ENCODE peak calls at places on chromosomes 11 and 22, in eight cellular contexts. One of them, this sample, is unnamed. For H3K36me3, the result is how much of the 10 kb centered on the place peaks cover.

GRCh38 chr11:1853376-1854131 is 670 bp downstream of the LSP1 start:
- DNase-seq in uterus: no peak
- DNase-seq in lung: no peak
- DNase-seq in tibial artery: no peak
- DNase-seq in stomach: no peak
- DNase-seq in CD8-positive, alpha-beta T cell: no peak
- DNase-seq in thoracic aorta: no peak
- DNase-seq in breast epithelium: no peak
- DNase-seq in this sample: no peak

GRCh38 chr22:41343717-41344116 is 38.0 kb upstream of the TEF start:
- DNase-seq in uterus: no peak
- DNase-seq in lung: no peak
- DNase-seq in tibial artery: no peak
- DNase-seq in stomach: no peak
- DNase-seq in CD8-positive, alpha-beta T cell: no peak
- DNase-seq in thoracic aorta: no peak
- DNase-seq in breast epithelium: no peak
- DNase-seq in this sample: no peak

GRCh38 chr11:73980001-73980960 is 2.4 kb downstream of the UCP2 start:
- DNase-seq in uterus: no peak
- DNase-seq in lung: peak
- DNase-seq in tibial artery: peak
- DNase-seq in stomach: peak
- DNase-seq in CD8-positive, alpha-beta T cell: peak
- DNase-seq in thoracic aorta: no peak
- DNase-seq in breast epithelium: peak
- DNase-seq in this sample: no peak

GRCh38 chr11:134476435-134477021 is 64.5 kb upstream of the B3GAT1 start:
- DNase-seq in uterus: no peak
- DNase-seq in lung: no peak
- DNase-seq in tibial artery: no peak
- DNase-seq in stomach: no peak
- DNase-seq in CD8-positive, alpha-beta T cell: no peak
- DNase-seq in thoracic aorta: no peak
- DNase-seq in breast epithelium: no peak
- DNase-seq in this sample: no peak

GRCh38 chr11:13487661-13488030 is 8.2 kb downstream of the PTH start:
- DNase-seq in uterus: no peak
- DNase-seq in lung: no peak
- DNase-seq in tibial artery: no peak
- DNase-seq in stomach: no peak
- DNase-seq in CD8-positive, alpha-beta T cell: no peak
- DNase-seq in thoracic aorta: no peak
- DNase-seq in breast epithelium: no peak
- DNase-seq in this sample: no peak

GRCh38 chr22:39972656-39973055 is 12.5 kb downstream of the TMA7B start:
- DNase-seq in uterus: no peak
- DNase-seq in lung: no peak
- DNase-seq in tibial artery: no peak
- DNase-seq in stomach: no peak
- DNase-seq in CD8-positive, alpha-beta T cell: no peak
- DNase-seq in thoracic aorta: no peak
- DNase-seq in breast epithelium: no peak
- DNase-seq in this sample: no peak

GRCh38 chr11:42890773-42891172 is 421.0 kb upstream of the API5 start:
- DNase-seq in uterus: no peak
- DNase-seq in lung: no peak
- DNase-seq in tibial artery: no peak
- DNase-seq in stomach: no peak
- DNase-seq in CD8-positive, alpha-beta T cell: no peak
- DNase-seq in thoracic aorta: no peak
- DNase-seq in breast epithelium: no peak
- DNase-seq in this sample: no peak

GRCh38 chr11:111283945-111284481 is 14.3 kb upstream of the POU2AF3 start:
- DNase-seq in uterus: no peak
- DNase-seq in lung: no peak
- DNase-seq in tibial artery: no peak
- DNase-seq in stomach: peak
- DNase-seq in CD8-positive, alpha-beta T cell: no peak
- DNase-seq in thoracic aorta: no peak
- DNase-seq in breast epithelium: no peak
- DNase-seq in this sample: peak

GRCh38 chr11:3710485-3711259 is 39.5 kb upstream of the CHRNA10 start:
- DNase-seq in uterus: no peak
- DNase-seq in lung: no peak
- DNase-seq in tibial artery: no peak
- DNase-seq in stomach: no peak
- DNase-seq in CD8-positive, alpha-beta T cell: no peak
- DNase-seq in thoracic aorta: no peak
- DNase-seq in breast epithelium: no peak
- DNase-seq in this sample: no peak

GRCh38 chr11:3712274-3712673 is 41.1 kb upstream of the CHRNA10 start:
- DNase-seq in uterus: no peak
- DNase-seq in lung: no peak
- DNase-seq in tibial artery: no peak
- DNase-seq in stomach: no peak
- DNase-seq in CD8-positive, alpha-beta T cell: no peak
- DNase-seq in thoracic aorta: no peak
- DNase-seq in breast epithelium: no peak
- DNase-seq in this sample: no peak

GRCh38 chr11:3707176-3707575 is 36.0 kb upstream of the CHRNA10 start:
- DNase-seq in uterus: no peak
- DNase-seq in lung: no peak
- DNase-seq in tibial artery: no peak
- DNase-seq in stomach: no peak
- DNase-seq in CD8-positive, alpha-beta T cell: no peak
- DNase-seq in thoracic aorta: no peak
- DNase-seq in breast epithelium: no peak
- DNase-seq in this sample: no peak

DNA sequence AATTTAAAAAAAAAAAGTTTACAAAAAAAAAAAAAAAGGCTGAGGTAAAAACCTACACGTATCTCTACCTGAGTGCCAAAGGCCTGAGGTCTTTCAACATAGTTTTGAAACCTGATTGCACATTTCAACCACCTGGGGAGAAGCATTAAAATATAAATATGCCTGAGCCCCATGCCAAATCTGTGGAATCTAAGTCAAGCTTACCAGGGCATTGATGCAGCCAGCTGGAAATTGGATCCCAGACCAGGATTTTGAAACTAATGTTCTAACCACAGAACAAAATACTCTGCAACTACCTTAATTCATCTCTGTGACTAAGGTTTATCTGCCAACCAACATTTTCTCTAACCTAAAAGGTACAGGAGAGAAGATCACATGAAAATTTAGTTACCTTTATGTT is 38.8 kb upstream of the CHRNA10 start:
- DNase-seq in uterus: no peak
- DNase-seq in lung: no peak
- DNase-seq in tibial artery: no peak
- DNase-seq in stomach: no peak
- DNase-seq in CD8-positive, alpha-beta T cell: no peak
- DNase-seq in thoracic aorta: no peak
- DNase-seq in breast epithelium: peak
- DNase-seq in this sample: peak
- H3K36me3 ChIP-seq in uterus: under half
- H3K36me3 ChIP-seq in lung: under half
- H3K36me3 ChIP-seq in tibial artery: under half
- H3K36me3 ChIP-seq in stomach: half or more
- H3K36me3 ChIP-seq in CD8-positive, alpha-beta T cell: under half
- H3K36me3 ChIP-seq in thoracic aorta: under half
- H3K36me3 ChIP-seq in breast epithelium: under half
- H3K36me3 ChIP-seq in this sample: under half

DNA sequence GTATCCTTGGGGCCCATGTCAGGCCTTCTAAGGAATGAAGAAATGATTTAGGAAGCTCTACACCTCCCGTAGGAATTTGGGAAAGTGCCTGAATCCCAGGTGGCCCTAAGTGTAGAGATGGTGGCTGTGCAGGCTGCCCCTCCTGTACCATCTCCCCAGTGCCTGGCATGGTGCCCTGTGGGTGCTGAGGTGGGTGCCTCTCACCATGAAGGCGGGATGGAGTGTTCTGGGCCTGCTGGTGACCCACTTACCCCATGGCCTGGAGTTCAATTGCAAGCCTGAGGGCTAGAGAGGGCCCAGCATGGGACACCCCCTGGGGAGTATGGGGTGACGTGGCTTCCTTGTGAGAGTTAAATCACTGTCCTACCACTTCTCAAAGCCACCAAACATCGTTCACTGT is 19.8 kb downstream of the SAMM50 start:
- DNase-seq in uterus: no peak
- DNase-seq in lung: no peak
- DNase-seq in tibial artery: no peak
- DNase-seq in stomach: no peak
- DNase-seq in CD8-positive, alpha-beta T cell: no peak
- DNase-seq in thoracic aorta: no peak
- DNase-seq in breast epithelium: no peak
- DNase-seq in this sample: no peak
- H3K36me3 ChIP-seq in uterus: under half
- H3K36me3 ChIP-seq in lung: half or more
- H3K36me3 ChIP-seq in tibial artery: half or more
- H3K36me3 ChIP-seq in stomach: half or more
- H3K36me3 ChIP-seq in CD8-positive, alpha-beta T cell: half or more
- H3K36me3 ChIP-seq in thoracic aorta: half or more
- H3K36me3 ChIP-seq in breast epithelium: under half
- H3K36me3 ChIP-seq in this sample: half or more

GRCh38 chr22:42613869-42614268 is 814 bp downstream of the POLDIP3 start:
- DNase-seq in uterus: no peak
- DNase-seq in lung: no peak
- DNase-seq in tibial artery: no peak
- DNase-seq in stomach: no peak
- DNase-seq in CD8-positive, alpha-beta T cell: no peak
- DNase-seq in thoracic aorta: no peak
- DNase-seq in breast epithelium: no peak
- DNase-seq in this sample: no peak

GRCh38 chr22:42610211-42610610 is 4.5 kb downstream of the POLDIP3 start:
- DNase-seq in uterus: no peak
- DNase-seq in lung: no peak
- DNase-seq in tibial artery: no peak
- DNase-seq in stomach: peak
- DNase-seq in CD8-positive, alpha-beta T cell: no peak
- DNase-seq in thoracic aorta: no peak
- DNase-seq in breast epithelium: no peak
- DNase-seq in this sample: no peak

GRCh38 chr22:42611076-42611475 is 3.6 kb downstream of the POLDIP3 start:
- DNase-seq in uterus: no peak
- DNase-seq in lung: no peak
- DNase-seq in tibial artery: no peak
- DNase-seq in stomach: no peak
- DNase-seq in CD8-positive, alpha-beta T cell: no peak
- DNase-seq in thoracic aorta: no peak
- DNase-seq in breast epithelium: no peak
- DNase-seq in this sample: no peak

GRCh38 chr22:42614312-42615091 is at the start of gene POLDIP3:
- DNase-seq in uterus: peak
- DNase-seq in lung: peak
- DNase-seq in tibial artery: peak
- DNase-seq in stomach: peak
- DNase-seq in CD8-positive, alpha-beta T cell: peak
- DNase-seq in thoracic aorta: peak
- DNase-seq in breast epithelium: peak
- DNase-seq in this sample: peak

GRCh38 chr22:42612336-42612735 is 2.3 kb downstream of the POLDIP3 start:
- DNase-seq in uterus: no peak
- DNase-seq in lung: no peak
- DNase-seq in tibial artery: no peak
- DNase-seq in stomach: no peak
- DNase-seq in CD8-positive, alpha-beta T cell: no peak
- DNase-seq in thoracic aorta: no peak
- DNase-seq in breast epithelium: no peak
- DNase-seq in this sample: no peak
- H3K36me3 ChIP-seq in uterus: under half
- H3K36me3 ChIP-seq in lung: under half
- H3K36me3 ChIP-seq in tibial artery: under half
- H3K36me3 ChIP-seq in stomach: under half
- H3K36me3 ChIP-seq in CD8-positive, alpha-beta T cell: under half
- H3K36me3 ChIP-seq in thoracic aorta: under half
- H3K36me3 ChIP-seq in breast epithelium: under half
- H3K36me3 ChIP-seq in this sample: under half

DNA sequence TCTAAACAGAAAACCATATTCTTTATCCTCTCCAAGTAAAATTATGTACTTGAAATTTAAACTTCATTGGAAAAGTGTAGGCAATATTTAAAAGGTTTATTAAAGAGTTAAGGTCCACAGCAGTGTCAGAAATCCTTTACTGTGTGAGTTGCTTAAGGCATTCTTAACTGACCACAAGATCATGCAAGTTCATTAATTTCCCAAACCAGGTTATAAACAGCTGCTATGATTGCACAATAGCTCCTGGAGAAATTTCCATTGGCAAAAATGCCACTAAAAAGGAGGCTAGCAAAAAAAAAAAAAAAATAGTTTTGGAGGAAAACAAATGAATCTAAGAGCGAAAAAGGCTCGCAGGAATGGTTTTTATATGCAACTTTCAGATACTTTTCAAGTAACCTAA is 106.2 kb downstream of the ETS1 start:
- DNase-seq in uterus: no peak
- DNase-seq in lung: no peak
- DNase-seq in tibial artery: no peak
- DNase-seq in stomach: no peak
- DNase-seq in CD8-positive, alpha-beta T cell: no peak
- DNase-seq in thoracic aorta: no peak
- DNase-seq in breast epithelium: no peak
- DNase-seq in this sample: no peak
- H3K36me3 ChIP-seq in uterus: under half
- H3K36me3 ChIP-seq in lung: under half
- H3K36me3 ChIP-seq in tibial artery: under half
- H3K36me3 ChIP-seq in stomach: half or more
- H3K36me3 ChIP-seq in CD8-positive, alpha-beta T cell: half or more
- H3K36me3 ChIP-seq in thoracic aorta: under half
- H3K36me3 ChIP-seq in breast epithelium: under half
- H3K36me3 ChIP-seq in this sample: under half

This sample was measured in gastrocnemius medialis.